ENCODE peak calls at places on chromosomes 2 and 18, in ten cellular contexts. One of them, this sample, is unnamed. For H3K27me3, the result is how much of the 10 kb centered on the place peaks cover.

GRCh38 chr2:190344275-190344827 is 962 bp downstream of the INPP1 start:
- DNase-seq in heart left ventricle: peak
- DNase-seq in ovary: peak
- DNase-seq in sigmoid colon: peak
- DNase-seq in adrenal gland: peak
- DNase-seq in right lobe of liver: peak
- DNase-seq in body of pancreas: peak
- DNase-seq in tibial nerve: peak
- DNase-seq in K562: no peak
- DNase-seq in endothelial cell of umbilical vein: peak
- DNase-seq in this sample: peak

GRCh38 chr2:149441255-149441654 is 110.9 kb downstream of the LYPD6 start:
- DNase-seq in K562: no peak
- DNase-seq in right lobe of liver: no peak
- DNase-seq in ovary: no peak
- DNase-seq in sigmoid colon: no peak
- DNase-seq in endothelial cell of umbilical vein: no peak
- DNase-seq in tibial nerve: no peak
- DNase-seq in adrenal gland: no peak
- DNase-seq in body of pancreas: no peak
- DNase-seq in heart left ventricle: no peak
- DNase-seq in this sample: no peak

GRCh38 chr2:1605659-1606400 is 138.5 kb downstream of the PXDN start:
- DNase-seq in body of pancreas: no peak
- DNase-seq in tibial nerve: no peak
- DNase-seq in right lobe of liver: no peak
- DNase-seq in adrenal gland: no peak
- DNase-seq in endothelial cell of umbilical vein: peak
- DNase-seq in sigmoid colon: peak
- DNase-seq in ovary: no peak
- DNase-seq in heart left ventricle: peak
- DNase-seq in K562: no peak
- DNase-seq in this sample: no peak

GRCh38 chr2:110773470-110773921 is 41.1 kb downstream of the ACOXL start:
- DNase-seq in adrenal gland: peak
- DNase-seq in endothelial cell of umbilical vein: no peak
- DNase-seq in body of pancreas: peak
- DNase-seq in heart left ventricle: peak
- DNase-seq in right lobe of liver: peak
- DNase-seq in tibial nerve: no peak
- DNase-seq in sigmoid colon: peak
- DNase-seq in ovary: no peak
- DNase-seq in K562: no peak
- DNase-seq in this sample: no peak

GRCh38 chr2:209113030-209113429 is 310.8 kb upstream of the MAP2 start:
- DNase-seq in adrenal gland: no peak
- DNase-seq in tibial nerve: no peak
- DNase-seq in heart left ventricle: no peak
- DNase-seq in K562: no peak
- DNase-seq in sigmoid colon: no peak
- DNase-seq in right lobe of liver: no peak
- DNase-seq in body of pancreas: no peak
- DNase-seq in ovary: no peak
- DNase-seq in endothelial cell of umbilical vein: no peak
- DNase-seq in this sample: no peak

GRCh38 chr18:9971313-9971920 is 57.6 kb downstream of the VAPA start:
- DNase-seq in body of pancreas: peak
- DNase-seq in K562: peak
- DNase-seq in heart left ventricle: peak
- DNase-seq in tibial nerve: peak
- DNase-seq in adrenal gland: peak
- DNase-seq in ovary: peak
- DNase-seq in sigmoid colon: peak
- DNase-seq in endothelial cell of umbilical vein: peak
- DNase-seq in right lobe of liver: peak
- DNase-seq in this sample: peak

GRCh38 chr2:97774425-97774824 is 61.0 kb downstream of the ZAP70 start:
- DNase-seq in right lobe of liver: no peak
- DNase-seq in body of pancreas: no peak
- DNase-seq in tibial nerve: no peak
- DNase-seq in heart left ventricle: no peak
- DNase-seq in endothelial cell of umbilical vein: peak
- DNase-seq in adrenal gland: no peak
- DNase-seq in ovary: no peak
- DNase-seq in sigmoid colon: no peak
- DNase-seq in K562: no peak
- DNase-seq in this sample: no peak

GRCh38 chr2:21966139-21966538 is 842.4 kb downstream of the TDRD15 start:
- DNase-seq in right lobe of liver: no peak
- DNase-seq in body of pancreas: no peak
- DNase-seq in heart left ventricle: no peak
- DNase-seq in ovary: no peak
- DNase-seq in adrenal gland: no peak
- DNase-seq in endothelial cell of umbilical vein: no peak
- DNase-seq in sigmoid colon: no peak
- DNase-seq in tibial nerve: no peak
- DNase-seq in K562: no peak
- DNase-seq in this sample: no peak

DNA sequence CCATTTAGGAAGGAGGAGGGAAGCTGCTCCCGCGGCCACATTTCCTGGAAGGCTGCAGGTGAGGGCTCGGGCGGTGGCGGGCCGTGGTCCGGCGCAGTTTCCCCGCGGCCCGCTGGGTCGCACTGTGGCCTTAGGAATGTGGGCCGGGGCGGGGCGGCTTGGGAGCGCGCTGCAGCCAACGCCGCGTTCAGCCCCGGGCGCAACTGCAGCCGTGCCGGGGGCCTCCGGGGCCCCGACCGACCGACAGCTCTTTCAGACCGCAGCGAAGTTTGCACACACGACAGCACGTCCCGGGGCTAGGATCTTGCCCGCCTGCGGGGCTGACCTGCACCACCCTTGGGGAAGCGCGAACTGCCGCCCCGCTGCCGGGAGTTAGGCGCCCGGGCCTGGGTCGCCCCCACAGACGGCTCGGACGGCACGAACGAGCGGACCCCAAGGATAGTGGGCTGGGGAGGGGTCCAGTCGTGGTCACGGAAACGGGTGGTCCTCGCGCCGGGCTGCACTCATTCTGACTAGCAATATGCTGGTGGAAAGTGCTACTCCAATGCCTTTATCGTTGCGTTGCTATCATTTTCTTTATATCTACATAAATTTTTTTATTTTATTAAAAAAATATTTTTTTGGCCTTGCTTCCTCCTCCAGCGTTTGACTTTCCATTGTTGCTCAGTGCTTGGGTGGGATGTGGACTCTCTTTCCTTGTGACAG is 70.0 kb upstream of the DLX2 start:
- DNase-seq in K562: peak
- DNase-seq in ovary: peak
- DNase-seq in endothelial cell of umbilical vein: peak
- DNase-seq in body of pancreas: peak
- DNase-seq in sigmoid colon: peak
- DNase-seq in heart left ventricle: peak
- DNase-seq in right lobe of liver: peak
- DNase-seq in tibial nerve: peak
- DNase-seq in adrenal gland: peak
- DNase-seq in this sample: peak
- TF ChIP-seq POLR2A in K562: no peak
- TF ChIP-seq POLR2A in ovary: no peak
- TF ChIP-seq POLR2A in endothelial cell of umbilical vein: no peak
- TF ChIP-seq POLR2A in body of pancreas: no peak
- TF ChIP-seq POLR2A in sigmoid colon: no peak
- TF ChIP-seq POLR2A in heart left ventricle: no peak
- TF ChIP-seq POLR2A in right lobe of liver: no peak
- TF ChIP-seq POLR2A in tibial nerve: no peak
- TF ChIP-seq POLR2A in adrenal gland: no peak
- TF ChIP-seq POLR2A in this sample: no peak

DNA sequence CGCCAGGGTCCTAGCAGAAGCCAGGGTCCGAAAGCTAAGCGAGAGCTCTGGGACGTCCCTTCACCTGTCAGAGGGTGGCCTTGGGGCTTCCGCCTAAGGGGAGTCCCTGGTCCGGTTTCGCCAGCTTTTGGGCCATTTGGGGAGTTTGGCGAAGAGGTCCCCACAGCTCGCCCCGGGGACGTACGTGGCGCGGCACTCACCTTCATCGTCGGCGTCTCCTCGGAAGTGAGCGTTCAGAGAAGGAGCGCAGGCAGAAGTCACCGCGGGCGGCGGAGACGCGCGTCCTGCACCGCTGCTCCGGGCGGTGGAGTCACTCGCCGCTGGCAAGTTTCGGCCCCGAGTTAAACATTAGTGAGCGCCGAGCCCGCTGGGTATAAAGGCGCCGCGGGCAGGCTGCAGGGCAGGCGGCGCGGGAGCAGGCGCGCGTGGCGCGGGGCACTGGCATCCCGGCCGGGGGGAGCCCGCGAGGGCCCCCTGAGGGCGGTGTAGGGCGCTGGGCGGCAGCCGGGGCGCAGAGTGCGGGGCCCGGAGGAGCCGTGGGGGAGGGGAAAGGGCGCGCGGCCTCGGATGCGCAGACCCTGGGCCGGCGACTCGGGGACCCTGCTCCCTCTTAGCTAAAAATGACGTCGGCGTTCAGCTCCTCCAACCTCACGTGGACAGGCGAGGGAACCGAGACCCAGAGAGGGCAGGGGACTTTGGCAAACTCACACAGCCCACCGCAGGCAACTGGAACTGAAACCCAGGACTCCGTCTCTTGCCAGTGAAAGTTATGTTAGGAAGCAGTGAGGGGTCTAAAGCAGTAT is at the start of gene DPP4:
- DNase-seq in ovary: no peak
- DNase-seq in endothelial cell of umbilical vein: peak
- DNase-seq in sigmoid colon: peak
- DNase-seq in K562: no peak
- DNase-seq in tibial nerve: no peak
- DNase-seq in adrenal gland: peak
- DNase-seq in heart left ventricle: peak
- DNase-seq in body of pancreas: peak
- DNase-seq in right lobe of liver: peak
- DNase-seq in this sample: peak
- H3K27me3 ChIP-seq in ovary: under half
- H3K27me3 ChIP-seq in endothelial cell of umbilical vein: under half
- H3K27me3 ChIP-seq in sigmoid colon: under half
- H3K27me3 ChIP-seq in K562: under half
- H3K27me3 ChIP-seq in tibial nerve: under half
- H3K27me3 ChIP-seq in adrenal gland: under half
- H3K27me3 ChIP-seq in heart left ventricle: under half
- H3K27me3 ChIP-seq in body of pancreas: under half
- H3K27me3 ChIP-seq in right lobe of liver: under half
- H3K27me3 ChIP-seq in this sample: under half

GRCh38 chr2:240597054-240597418 is 10.5 kb downstream of the CAPN10 start:
- DNase-seq in tibial nerve: no peak
- DNase-seq in heart left ventricle: no peak
- DNase-seq in ovary: peak
- DNase-seq in adrenal gland: no peak
- DNase-seq in sigmoid colon: peak
- DNase-seq in endothelial cell of umbilical vein: no peak
- DNase-seq in right lobe of liver: peak
- DNase-seq in K562: no peak
- DNase-seq in body of pancreas: no peak
- DNase-seq in this sample: peak

GRCh38 chr2:240596080-240596460 is 9.5 kb downstream of the CAPN10 start:
- DNase-seq in adrenal gland: no peak
- DNase-seq in ovary: no peak
- DNase-seq in heart left ventricle: no peak
- DNase-seq in sigmoid colon: no peak
- DNase-seq in K562: no peak
- DNase-seq in right lobe of liver: peak
- DNase-seq in endothelial cell of umbilical vein: no peak
- DNase-seq in body of pancreas: no peak
- DNase-seq in tibial nerve: no peak
- DNase-seq in this sample: peak

GRCh38 chr2:240598311-240598911 is 11.9 kb downstream of the CAPN10 start:
- DNase-seq in ovary: peak
- DNase-seq in K562: no peak
- DNase-seq in sigmoid colon: peak
- DNase-seq in endothelial cell of umbilical vein: no peak
- DNase-seq in adrenal gland: no peak
- DNase-seq in right lobe of liver: peak
- DNase-seq in tibial nerve: no peak
- DNase-seq in body of pancreas: no peak
- DNase-seq in heart left ventricle: no peak
- DNase-seq in this sample: peak

GRCh38 chr2:240596491-240596931 is 10.0 kb downstream of the CAPN10 start:
- DNase-seq in tibial nerve: no peak
- DNase-seq in endothelial cell of umbilical vein: no peak
- DNase-seq in right lobe of liver: peak
- DNase-seq in body of pancreas: no peak
- DNase-seq in ovary: peak
- DNase-seq in sigmoid colon: peak
- DNase-seq in heart left ventricle: peak
- DNase-seq in K562: no peak
- DNase-seq in adrenal gland: no peak
- DNase-seq in this sample: peak

DNA sequence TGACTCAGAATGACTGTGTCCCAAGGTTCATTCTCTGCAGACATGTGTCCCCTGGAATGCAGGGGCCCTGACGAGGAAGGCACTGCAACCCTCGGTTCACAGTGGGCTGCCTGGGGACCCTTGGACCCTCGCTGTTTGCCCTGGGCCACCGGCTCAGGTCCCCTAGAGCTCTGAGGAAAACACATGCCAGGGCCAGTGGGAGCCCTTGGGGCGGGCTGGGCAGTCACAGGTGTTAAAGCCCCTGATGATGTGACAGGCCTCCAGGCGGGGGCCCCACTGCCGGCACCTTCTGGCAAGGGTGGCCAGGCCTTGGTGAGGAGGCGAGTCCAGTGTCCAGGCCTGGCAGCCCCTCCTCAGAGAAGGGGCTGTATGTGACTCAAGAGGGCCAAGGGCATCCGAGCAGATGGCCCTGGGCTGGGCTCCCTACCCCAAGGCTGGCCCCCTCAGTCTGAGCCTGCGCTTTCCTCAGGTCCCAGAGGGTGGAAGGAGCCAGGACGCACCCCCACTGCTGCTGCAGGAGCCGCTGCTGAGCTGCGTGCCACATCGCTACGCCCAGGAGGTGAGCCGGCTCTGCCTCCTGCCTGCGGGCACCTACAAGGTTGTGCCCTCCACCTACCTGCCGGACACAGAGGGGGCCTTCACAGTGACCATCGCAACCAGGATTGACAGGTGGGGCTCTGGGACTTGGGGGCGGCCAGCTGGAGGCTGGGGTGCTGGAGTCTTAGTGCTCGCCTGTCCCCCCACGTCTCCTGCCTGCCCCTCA is 11.1 kb downstream of the CAPN10 start:
- DNase-seq in ovary: peak
- DNase-seq in tibial nerve: no peak
- DNase-seq in body of pancreas: no peak
- DNase-seq in K562: no peak
- DNase-seq in endothelial cell of umbilical vein: no peak
- DNase-seq in sigmoid colon: peak
- DNase-seq in heart left ventricle: no peak
- DNase-seq in right lobe of liver: peak
- DNase-seq in adrenal gland: no peak
- DNase-seq in this sample: no peak
- TF ChIP-seq POLR2A in ovary: no peak
- TF ChIP-seq POLR2A in tibial nerve: no peak
- TF ChIP-seq POLR2A in body of pancreas: no peak
- TF ChIP-seq POLR2A in K562: no peak
- TF ChIP-seq POLR2A in endothelial cell of umbilical vein: no peak
- TF ChIP-seq POLR2A in sigmoid colon: no peak
- TF ChIP-seq POLR2A in heart left ventricle: no peak
- TF ChIP-seq POLR2A in right lobe of liver: no peak
- TF ChIP-seq POLR2A in adrenal gland: no peak
- TF ChIP-seq POLR2A in this sample: no peak

DNA sequence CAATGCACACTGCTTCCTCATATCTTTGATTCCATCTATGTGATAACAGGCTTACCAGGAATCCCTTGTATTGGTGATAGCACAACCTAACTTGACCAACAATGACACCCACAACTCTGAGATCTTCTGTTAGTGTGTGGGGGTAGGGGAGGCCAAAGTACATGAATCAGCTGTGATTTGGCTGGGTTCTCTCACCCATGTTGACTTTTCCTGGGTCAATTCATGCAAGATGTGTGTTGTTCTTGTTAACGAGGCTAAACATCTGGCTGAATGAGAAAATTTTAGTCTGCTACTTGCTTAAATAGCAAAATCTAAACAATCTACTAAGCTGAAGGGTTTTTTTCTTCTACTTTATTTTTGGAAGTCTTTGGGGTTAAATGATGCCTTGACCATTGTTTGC is 341.2 kb upstream of the SLC14A2 start:
- DNase-seq in sigmoid colon: no peak
- DNase-seq in tibial nerve: no peak
- DNase-seq in ovary: no peak
- DNase-seq in right lobe of liver: peak
- DNase-seq in K562: no peak
- DNase-seq in body of pancreas: no peak
- DNase-seq in adrenal gland: no peak
- DNase-seq in endothelial cell of umbilical vein: no peak
- DNase-seq in heart left ventricle: no peak
- DNase-seq in this sample: no peak
- H3K27me3 ChIP-seq in sigmoid colon: under half
- H3K27me3 ChIP-seq in tibial nerve: under half
- H3K27me3 ChIP-seq in ovary: under half
- H3K27me3 ChIP-seq in right lobe of liver: under half
- H3K27me3 ChIP-seq in K562: under half
- H3K27me3 ChIP-seq in body of pancreas: under half
- H3K27me3 ChIP-seq in adrenal gland: under half
- H3K27me3 ChIP-seq in endothelial cell of umbilical vein: under half
- H3K27me3 ChIP-seq in heart left ventricle: under half
- H3K27me3 ChIP-seq in this sample: under half

This sample was measured in Peyer's patch.